ENCODE peak calls at places on chromosomes 1 and 21, in ten cellular contexts. Y is iris pigment epithelial cell, U is fibroblast of villous mesenchyme, Q is substantia nigra, L is Peyer's patch, M is neural crest cell, R is transverse colon, P is RKO, X is RWPE1, C is NCI-H345. D is an unnamed sample.

GRCh38 chr1:69263982-69264381 is 303.7 kb upstream of the LRRC7 start:
- DNase-seq in C (peak; percentile 85), Y (no peak), P (no peak), X (no peak), L (no peak), R (no peak), M (no peak), U (peak; percentile 33), Q (no peak), D (peak; percentile 99)

GRCh38 chr1:230509281-230509977 is 83.3 kb upstream of the PGBD5 start:
- DNase-seq in C (no peak), M (no peak), X (peak; percentile 79), Q (no peak), P (peak; percentile 20), U (peak; percentile 93), Y (peak; percentile 97), L (no peak), R (no peak), D (no peak)

GRCh38 chr1:204323887-204324286 is 35.8 kb downstream of the PLEKHA6 start:
- DNase-seq in R (no peak), X (peak; percentile 77), U (peak; percentile 66), L (no peak), C (no peak), M (no peak), Q (no peak), P (peak; percentile 92), Y (peak; percentile 86), D (no peak)

GRCh38 chr21:15495965-15496364 is 233.8 kb upstream of the USP25 start:
- DNase-seq in M (no peak), P (peak; percentile 22), X (no peak), U (peak; percentile 3), Q (no peak), L (no peak), C (no peak), R (no peak), Y (peak; percentile 40), D (no peak)

GRCh38 chr1:207218512-207219352 is 102.7 kb upstream of the CD55 start:
- DNase-seq in M (no peak), U (no peak), X (peak; percentile 36), L (no peak), C (no peak), Q (no peak), R (no peak), P (no peak), Y (no peak), D (no peak)

GRCh38 chr21:17391811-17392340 is 121.0 kb upstream of the CXADR start:
- DNase-seq in U (no peak), C (peak; percentile 81), M (no peak), Q (no peak), P (no peak), X (peak; percentile 9), Y (no peak), R (no peak), L (no peak), D (no peak)

GRCh38 chr21:42112857-42113256 is 41.7 kb downstream of the UMODL1 start:
- DNase-seq in C (peak; percentile 78), P (peak; percentile 21), Y (peak; percentile 79), R (no peak), L (no peak), U (peak; percentile 30), X (no peak), M (no peak), Q (no peak), D (peak; percentile 22)

GRCh38 chr21:45589686-45590245 is 47.5 kb upstream of the SLC19A1 start:
- DNase-seq in R (no peak), U (no peak), C (no peak), M (no peak), P (no peak), Q (no peak), Y (no peak), L (no peak), X (no peak), D (no peak)

GRCh38 chr1:192951961-192952460 is 107.1 kb downstream of the UCHL5 start:
- DNase-seq in P (peak; percentile 94), L (no peak), U (peak; percentile 84), R (peak; percentile 10), Q (no peak), X (peak; percentile 37), M (no peak), Y (peak; percentile 92), C (no peak), D (no peak)

GRCh38 chr21:29064850-29065481 is 8.5 kb downstream of the CCT8 start:
- DNase-seq in X (no peak), U (no peak), P (no peak), M (no peak), R (no peak), Q (no peak), L (no peak), Y (no peak), C (no peak), D (no peak)

GRCh38 chr1:31483012-31483946 is 70.3 kb downstream of the SERINC2 start:
- DNase-seq in P (peak; percentile 66), U (peak; percentile 98), X (peak; percentile 91), R (peak; percentile 50), M (no peak), Y (peak; percentile 85), C (no peak), Q (no peak), L (no peak), D (peak; percentile 48)

GRCh38 chr1:176501596-176501995 is 38.6 kb downstream of the PAPPA2 start:
- DNase-seq in R (no peak), C (no peak), Q (no peak), M (no peak), U (no peak), P (no peak), Y (no peak), X (no peak), L (no peak), D (no peak)

GRCh38 chr1:61284933-61285332 is 202.6 kb downstream of the NFIA start:
- DNase-seq in X (no peak), Y (no peak), P (no peak), R (no peak), L (no peak), M (no peak), Q (no peak), C (no peak), U (no peak), D (no peak)

GRCh38 chr1:228697209-228698016 is 37.9 kb upstream of the RHOU start:
- DNase-seq in R (peak; percentile 32), C (peak; percentile 36), P (peak; percentile 16), Y (peak; percentile 89), U (peak; percentile 80), L (peak; percentile 19), M (no peak), X (no peak), Q (peak; percentile 47), D (peak; percentile 47)

GRCh38 chr1:245179706-245180105 is 24.9 kb downstream of the KIF26B start:
- DNase-seq in Q (no peak), X (no peak), C (peak; percentile 38), L (no peak), M (no peak), R (no peak), U (no peak), P (no peak), Y (no peak), D (no peak)

GRCh38 chr1:199549424-199549823 is 478.1 kb upstream of the NR5A2 start:
- DNase-seq in R (no peak), U (no peak), Q (no peak), L (no peak), P (no peak), X (no peak), M (no peak), Y (no peak), C (no peak), D (no peak)

GRCh38 chr1:7257225-7257624 is 472.0 kb downstream of the CAMTA1 start:
- DNase-seq in R (no peak), M (no peak), X (no peak), L (no peak), Q (no peak), Y (no peak), C (peak; percentile 97), P (no peak), U (no peak), D (no peak)

GRCh38 chr1:23367451-23367790 is 2.2 kb downstream of the ZNF436 start:
- DNase-seq in Y (no peak), P (peak; percentile 58), M (no peak), L (no peak), R (no peak), Q (no peak), X (no peak), C (peak; percentile 21), U (no peak), D (no peak)

GRCh38 chr1:25799758-25800537 is at the start of gene SELENON:
- DNase-seq in M (peak; percentile 67), Y (peak; percentile 27), P (peak; percentile 64), C (peak; percentile 52), U (peak; percentile 67), L (peak; percentile 36), Q (peak; percentile 38), R (peak; percentile 59), X (peak; percentile 45), D (peak; percentile 71)

GRCh38 chr1:39692152-39693064 is 1.2 kb upstream of the HPCAL4 start:
- DNase-seq in U (no peak), C (no peak), R (peak; percentile 15), Q (no peak), P (no peak), Y (no peak), L (no peak), X (no peak), M (no peak), D (no peak)

GRCh38 chr1:95496307-95496706 is 262.3 kb downstream of the RWDD3 start:
- DNase-seq in U (no peak), C (no peak), Q (no peak), M (no peak), R (no peak), L (no peak), Y (no peak), X (no peak), P (no peak), D (no peak)

GRCh38 chr1:153597206-153597605 is 15.7 kb downstream of the S100A16 start:
- DNase-seq in Y (peak; percentile 76), P (peak; percentile 98), L (no peak), X (no peak), C (no peak), U (peak; percentile 77), Q (no peak), M (no peak), R (peak; percentile 22), D (no peak)

GRCh38 chr1:183148599-183148998 is 37.5 kb upstream of the LAMC2 start:
- DNase-seq in U (peak; percentile 62), R (no peak), M (no peak), L (no peak), P (no peak), Q (no peak), C (no peak), X (peak; percentile 21), Y (peak; percentile 71), D (no peak)

D was measured in NCI-H446.